ENCODE peak calls at places on chromosome 22, in ten cellular contexts. T is nucleus accumbens; B is substantia nigra; Z is activated CD8-positive, alpha-beta memory T cell treated with anti-CD3 and anti-CD28 coated beads, Interleukin-2, amount 50 U/mL, for 48 hours; J is heart left ventricle; K is tibial nerve; W is GM20000; S is endothelial cell; V is stimulated activated CD4-positive, alpha-beta T cell treated with anti-CD3 and anti-CD28 coated beads, Interleukin-2, amount 100 ng/mL, for 24 hours; P is A549. H is an unnamed sample.

GRCh38 chr22:49297286-49297870 is 530.3 kb downstream of the BRD1 start:
- DNase-seq in T (no peak), B (no peak), Z (peak; percentile 33), J (peak; percentile 44), K (peak; percentile 7), W (no peak), S (no peak), V (no peak), P (no peak), H (no peak)

GRCh38 chr22:19869497-19870152 is 15.0 kb upstream of the GNB1L start:
- DNase-seq in T (no peak), B (no peak), Z (no peak), J (no peak), K (peak; percentile 10), W (no peak), S (no peak), V (no peak), P (no peak), H (no peak)

GRCh38 chr22:42596863-42597530 is 17.7 kb downstream of the POLDIP3 start:
- DNase-seq in T (no peak), B (no peak), Z (no peak), J (peak; percentile 37), K (no peak), W (no peak), S (no peak), V (no peak), P (no peak), H (no peak)

GRCh38 chr22:49295851-49296560 is 531.7 kb downstream of the BRD1 start:
- DNase-seq in T (no peak), B (no peak), Z (peak; percentile 17), J (peak; percentile 51), K (no peak), W (no peak), S (no peak), V (no peak), P (no peak), H (no peak)

GRCh38 chr22:45987462-45987861 is 10.5 kb upstream of the WNT7B start:
- DNase-seq in T (no peak), B (no peak), Z (no peak), J (no peak), K (no peak), W (no peak), S (no peak), V (no peak), P (no peak), H (no peak)

GRCh38 chr22:23774922-23775436 is 2.3 kb downstream of the MMP11 start:
- DNase-seq in T (no peak), B (no peak), Z (no peak), J (no peak), K (no peak), W (no peak), S (no peak), V (no peak), P (peak; percentile 19), H (peak; percentile 78)

GRCh38 chr22:39360674-39361413 is 11.1 kb downstream of the SYNGR1 start:
- DNase-seq in T (no peak), B (no peak), Z (no peak), J (peak; percentile 10), K (no peak), W (no peak), S (no peak), V (no peak), P (peak; percentile 29), H (no peak)

GRCh38 chr22:28424427-28425080 is 255.1 kb downstream of the TTC28 start:
- DNase-seq in T (no peak), B (no peak), Z (no peak), J (no peak), K (no peak), W (no peak), S (no peak), V (no peak), P (peak; percentile 72), H (peak; percentile 73)

GRCh38 chr22:45882881-45883810 is 93.8 kb downstream of the WNT7B start:
- DNase-seq in T (no peak), B (no peak), Z (no peak), J (peak; percentile 42), K (no peak), W (no peak), S (no peak), V (no peak), P (no peak), H (no peak)

GRCh38 chr22:27028093-27028492 is 370.7 kb downstream of the MIAT start:
- DNase-seq in T (no peak), B (no peak), Z (no peak), J (no peak), K (no peak), W (no peak), S (no peak), V (no peak), P (no peak), H (peak; percentile 3)

GRCh38 chr22:39003165-39003638 is 10.9 kb upstream of the APOBEC3C start:
- DNase-seq in T (no peak), B (no peak), Z (peak; percentile 82), J (peak; percentile 81), K (peak; percentile 70), W (peak; percentile 79), S (peak; percentile 76), V (peak; percentile 75), P (peak; percentile 74), H (peak; percentile 95)

GRCh38 chr22:48106215-48106614 is 1343.8 kb downstream of the TBC1D22A start:
- DNase-seq in T (no peak), B (no peak), Z (no peak), J (no peak), K (no peak), W (no peak), S (no peak), V (no peak), P (no peak), H (no peak)

GRCh38 chr22:18906896-18907295 is 776 bp downstream of the DGCR6 start:
- DNase-seq in T (no peak), B (no peak), Z (no peak), J (no peak), K (no peak), W (no peak), S (no peak), V (peak; percentile 0), P (no peak), H (no peak)

GRCh38 chr22:21902296-21903087 is 35.0 kb upstream of the MAPK1 start:
- DNase-seq in T (no peak), B (no peak), Z (no peak), J (no peak), K (no peak), W (no peak), S (no peak), V (no peak), P (no peak), H (no peak)

GRCh38 chr22:33573479-33573878 is 346.8 kb downstream of the LARGE1 start:
- DNase-seq in T (no peak), B (no peak), Z (no peak), J (no peak), K (no peak), W (no peak), S (no peak), V (no peak), P (no peak), H (no peak)

GRCh38 chr22:43060213-43060612 is 29.0 kb downstream of the TTLL1 start:
- DNase-seq in T (no peak), B (no peak), Z (peak; percentile 89), J (no peak), K (no peak), W (peak; percentile 51), S (peak; percentile 82), V (peak; percentile 66), P (peak; percentile 33), H (peak; percentile 28)

H was measured in foreskin fibroblast.